ENCODE peak calls at places on chromosomes 3 and 15, in seven cellular contexts. A is fibroblast of lung; E is HTR-8/SVneo; H is activated T-helper 9 cell treated with anti-CD3 and anti-CD28 coated beads, Interleukin-2, amount 50 U/mL, for 16 hours; N is heart left ventricle; L is NCI-H1105; Q is coronary artery. G is an unnamed sample.

GRCh38 chr3:43388909-43389308 is 102.6 kb downstream of the SNRK start:
- DNase-seq in N (no peak), L (no peak), E (no peak), A (no peak), Q (no peak), H (no peak), G (no peak)

GRCh38 chr15:81184188-81184587 is 12.5 kb upstream of the IL16 start:
- DNase-seq in Q (no peak), E (no peak), L (no peak), N (no peak), A (peak), H (no peak), G (no peak)

GRCh38 chr15:71791975-71792374 is 18.4 kb upstream of the NR2E3 start:
- DNase-seq in N (no peak), Q (peak), L (no peak), A (no peak), H (no peak), E (no peak), G (no peak)

GRCh38 chr3:152159328-152159727 is 109.4 kb upstream of the MBNL1 start:
- DNase-seq in L (no peak), A (peak), Q (no peak), N (no peak), H (no peak), E (no peak), G (no peak)

GRCh38 chr15:47577476-47577875 is 139.8 kb upstream of the SEMA6D start:
- DNase-seq in N (no peak), E (no peak), H (no peak), Q (no peak), L (no peak), A (no peak), G (no peak)

GRCh38 chr15:60932051-60932915 is 296.8 kb downstream of the RORA start:
- DNase-seq in N (no peak), Q (no peak), L (no peak), E (no peak), H (peak), A (peak), G (no peak)

GRCh38 chr3:46811615-46812236 is 51.5 kb downstream of the MYL3 start:
- DNase-seq in Q (no peak), H (no peak), L (peak), A (no peak), E (no peak), N (no peak), G (no peak)

GRCh38 chr3:33061782-33062181 is 35.2 kb downstream of the GLB1 start:
- DNase-seq in H (no peak), E (no peak), Q (no peak), A (peak), L (no peak), N (no peak), G (no peak)

GRCh38 chr3:111577798-111578685 is 17.1 kb downstream of the ZBED2 start:
- DNase-seq in H (no peak), A (peak), L (no peak), Q (no peak), N (no peak), E (peak), G (no peak)

GRCh38 chr3:115788921-115789470 is 165.7 kb downstream of the GAP43 start:
- DNase-seq in A (peak), Q (no peak), L (no peak), E (peak), H (no peak), N (no peak), G (no peak)

GRCh38 chr3:190644766-190645165 is 130.9 kb downstream of the IL1RAP start:
- DNase-seq in A (peak), Q (no peak), E (no peak), L (no peak), H (no peak), N (no peak), G (no peak)

GRCh38 chr15:85005744-85006143 is 24.1 kb downstream of the PDE8A start:
- DNase-seq in H (no peak), N (no peak), E (no peak), Q (no peak), A (no peak), L (no peak), G (no peak)

GRCh38 chr15:100221461-100222348 is 120.1 kb downstream of the ADAMTS17 start:
- DNase-seq in Q (no peak), A (no peak), N (no peak), L (no peak), H (no peak), E (no peak), G (no peak)

GRCh38 chr3:62149539-62149938 is 223.8 kb downstream of the FEZF2 start:
- DNase-seq in L (no peak), N (no peak), H (no peak), A (no peak), Q (no peak), E (no peak), G (no peak)

GRCh38 chr15:39171944-39172368 is 408.9 kb upstream of the THBS1 start:
- DNase-seq in L (peak), H (no peak), Q (peak), A (peak), E (peak), N (peak), G (peak)

GRCh38 chr3:195237981-195238625 is 32.9 kb downstream of the XXYLT1 start:
- DNase-seq in E (no peak), L (no peak), Q (peak), N (no peak), H (no peak), A (no peak), G (no peak)

GRCh38 chr3:37148208-37148607 is 26.2 kb downstream of the LRRFIP2 start:
- DNase-seq in N (no peak), L (no peak), H (no peak), A (no peak), Q (no peak), E (no peak), G (no peak)

GRCh38 chr3:41209646-41210045 is 10.3 kb downstream of the CTNNB1 start:
- DNase-seq in E (no peak), Q (no peak), H (no peak), L (no peak), N (no peak), A (no peak), G (no peak)